ENCODE peak calls at places on chromosomes 6 and 20, in ten cellular contexts. D, A, T, U, S, R, X, B, O and Q are unnamed samples.
A peak's percentile ranks its signal among the peaks of the same experiment; 100 is the strongest.

GRCh38 chr20:6164421-6165341 is 41.9 kb upstream of the FERMT1 start:
- DNase-seq in D (no peak), A (no peak), T (peak; percentile 11), U (no peak), S (no peak), R (no peak), X (no peak), B (no peak), O (no peak), Q (peak; percentile 44)

GRCh38 chr6:55983861-55984260 is 108.5 kb upstream of the BMP5 start:
- DNase-seq in D (no peak), A (no peak), T (no peak), U (no peak), S (no peak), R (no peak), X (no peak), B (no peak), O (no peak), Q (no peak)

GRCh38 chr20:25280051-25280573 is 32.2 kb downstream of the PYGB start:
- DNase-seq in D (no peak), A (no peak), T (peak; percentile 85), U (no peak), S (no peak), R (peak; percentile 23), X (no peak), B (peak; percentile 41), O (no peak), Q (no peak)

GRCh38 chr6:79755967-79756366 is 124.8 kb downstream of the SH3BGRL2 start:
- DNase-seq in D (no peak), A (no peak), T (no peak), U (no peak), S (no peak), R (no peak), X (no peak), B (no peak), O (no peak), Q (no peak)

GRCh38 chr6:44494011-44494501 is 106.5 kb downstream of the CDC5L start:
- DNase-seq in D (peak; percentile 75), A (peak; percentile 15), T (no peak), U (no peak), S (no peak), R (no peak), X (peak; percentile 76), B (no peak), O (peak; percentile 74), Q (peak; percentile 95)

GRCh38 chr6:54929245-54929909 is 82.8 kb downstream of the FAM83B start:
- DNase-seq in D (no peak), A (no peak), T (no peak), U (no peak), S (no peak), R (no peak), X (no peak), B (no peak), O (no peak), Q (peak; percentile 85)

GRCh38 chr20:21508230-21509078 is 5.4 kb downstream of the NKX2-2 start:
- DNase-seq in D (no peak), A (no peak), T (no peak), U (peak; percentile 61), S (no peak), R (peak; percentile 88), X (no peak), B (no peak), O (no peak), Q (no peak)

GRCh38 chr6:168166627-168167026 is 87.6 kb upstream of the FRMD1 start:
- DNase-seq in D (no peak), A (no peak), T (no peak), U (no peak), S (no peak), R (no peak), X (no peak), B (no peak), O (peak; percentile 17), Q (no peak)

GRCh38 chr6:112882381-112882780 is 535.3 kb downstream of the RFPL4B start:
- DNase-seq in D (no peak), A (no peak), T (no peak), U (no peak), S (no peak), R (no peak), X (no peak), B (no peak), O (no peak), Q (no peak)

GRCh38 chr6:112881828-112882227 is 534.7 kb downstream of the RFPL4B start:
- DNase-seq in D (no peak), A (no peak), T (no peak), U (no peak), S (no peak), R (no peak), X (peak; percentile 13), B (no peak), O (no peak), Q (no peak)

GRCh38 chr6:112881027-112881426 is 533.9 kb downstream of the RFPL4B start:
- DNase-seq in D (peak; percentile 55), A (peak; percentile 29), T (no peak), U (peak; percentile 32), S (no peak), R (no peak), X (peak; percentile 80), B (no peak), O (no peak), Q (no peak)

GRCh38 chr6:112877134-112878100 is 530.3 kb downstream of the RFPL4B start:
- DNase-seq in D (no peak), A (peak; percentile 77), T (no peak), U (peak; percentile 28), S (no peak), R (no peak), X (peak; percentile 93), B (no peak), O (no peak), Q (peak; percentile 28)

GRCh38 chr6:112879920-112880413 is 532.8 kb downstream of the RFPL4B start:
- DNase-seq in D (peak; percentile 94), A (no peak), T (peak; percentile 29), U (peak; percentile 90), S (no peak), R (no peak), X (no peak), B (no peak), O (no peak), Q (no peak)
- H3K27ac ChIP-seq in D (peak overlapping the region; percentile 20), A (no peak overlapping the region), T (no peak overlapping the region), U (peak overlapping the region; percentile 41), S (peak overlapping the region; percentile 68), R (no peak overlapping the region), X (no peak overlapping the region), B (no peak overlapping the region), O (no peak overlapping the region), Q (no peak overlapping the region)

GRCh38 chr6:90175627-90176538 is 120.8 kb downstream of the BACH2 start:
- DNase-seq in D (no peak), A (no peak), T (no peak), U (no peak), S (no peak), R (no peak), X (no peak), B (no peak), O (no peak), Q (no peak)

GRCh38 chr6:90180526-90180925 is 116.1 kb downstream of the BACH2 start:
- DNase-seq in D (no peak), A (no peak), T (no peak), U (no peak), S (no peak), R (no peak), X (no peak), B (no peak), O (no peak), Q (no peak)

GRCh38 chr6:90178294-90178678 is 118.4 kb downstream of the BACH2 start:
- DNase-seq in D (no peak), A (peak; percentile 24), T (no peak), U (no peak), S (no peak), R (no peak), X (peak; percentile 38), B (no peak), O (no peak), Q (no peak)

GRCh38 chr6:90179190-90180169 is 117.2 kb downstream of the BACH2 start:
- DNase-seq in D (peak; percentile 30), A (no peak), T (no peak), U (peak; percentile 19), S (no peak), R (no peak), X (no peak), B (no peak), O (no peak), Q (peak; percentile 35)

DNA sequence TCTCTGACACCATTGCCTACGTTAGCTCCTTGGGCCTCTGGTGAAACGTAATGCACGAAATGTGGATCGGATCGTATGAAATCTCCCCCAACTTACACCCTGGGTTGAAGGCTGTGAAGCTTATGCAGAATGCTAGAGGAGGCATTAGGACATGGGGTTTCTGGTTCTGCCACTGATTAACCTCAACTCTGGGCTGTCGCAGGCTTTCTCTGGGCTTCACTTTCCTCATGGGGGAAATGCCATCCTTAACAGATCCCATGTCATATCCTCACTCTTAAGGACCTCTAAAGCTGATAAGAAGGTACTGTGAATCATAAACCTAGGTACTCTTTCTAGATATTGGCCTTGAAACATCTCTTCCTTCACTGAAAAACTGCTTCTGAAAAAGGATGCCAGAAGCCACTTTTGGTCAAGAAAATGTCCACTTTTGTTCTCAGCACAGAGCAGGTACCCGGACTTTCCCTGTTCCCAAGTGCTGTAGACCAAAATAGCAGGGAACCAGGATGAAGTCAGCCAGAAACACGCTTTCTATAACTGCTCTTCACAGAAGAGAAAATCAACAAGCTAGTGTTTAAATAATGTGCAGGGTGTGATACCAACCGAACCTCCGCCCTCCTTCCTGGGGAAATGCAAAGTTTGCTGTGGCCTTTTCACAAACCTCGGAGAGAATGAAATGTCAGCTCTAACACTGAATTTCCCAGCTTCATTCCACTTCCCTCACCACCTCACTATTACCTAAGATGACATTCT is 118.9 kb downstream of the BACH2 start:
- DNase-seq in D (no peak), A (no peak), T (no peak), U (no peak), S (no peak), R (no peak), X (no peak), B (no peak), O (no peak), Q (no peak)
- H3K4me3 ChIP-seq in D (no peak overlapping the region), A (no peak overlapping the region), T (no peak overlapping the region), U (no peak overlapping the region), S (no peak overlapping the region), R (no peak overlapping the region), X (no peak overlapping the region), B (no peak overlapping the region), O (no peak overlapping the region), Q (no peak overlapping the region)

GRCh38 chr6:113758214-113758613 is 98.9 kb upstream of the MARCKS start:
- DNase-seq in D (no peak), A (no peak), T (no peak), U (no peak), S (no peak), R (no peak), X (no peak), B (no peak), O (no peak), Q (no peak)
- H3K27ac ChIP-seq in D (no peak overlapping the region), A (no peak overlapping the region), T (no peak overlapping the region), U (no peak overlapping the region), S (no peak overlapping the region), R (no peak overlapping the region), X (no peak overlapping the region), B (no peak overlapping the region), O (no peak overlapping the region), Q (no peak overlapping the region)

DNA sequence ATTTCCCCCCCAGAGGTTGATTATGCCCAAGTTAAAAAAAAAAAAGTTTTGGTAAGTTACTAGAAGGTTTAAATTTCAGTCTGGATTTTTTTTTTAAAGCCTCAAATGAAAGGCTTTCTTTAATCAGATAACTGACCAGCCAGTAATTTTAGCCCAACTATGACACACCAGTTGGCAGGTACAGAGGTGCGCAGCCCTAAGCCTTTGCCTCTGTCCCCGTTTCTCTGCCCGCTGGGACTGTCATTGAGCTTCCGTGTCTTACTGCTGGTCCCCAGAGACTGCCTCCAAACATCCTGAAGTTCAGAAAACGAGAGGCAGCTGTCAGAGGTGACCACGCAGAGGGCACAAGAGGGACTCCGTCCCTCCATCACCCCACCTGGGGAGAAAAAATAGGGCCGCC is 118.2 kb downstream of the RPS12 start:
- DNase-seq in D (no peak), A (no peak), T (no peak), U (no peak), S (no peak), R (no peak), X (no peak), B (no peak), O (no peak), Q (no peak)
- H3K4me3 ChIP-seq in D (no peak overlapping the region), A (no peak overlapping the region), T (no peak overlapping the region), U (no peak overlapping the region), S (peak overlapping the region; percentile 6), R (no peak overlapping the region), X (no peak overlapping the region), B (no peak overlapping the region), O (no peak overlapping the region), Q (no peak overlapping the region)